ENCODE peak calls at places on chromosomes 1 and 21, in eight cellular contexts. U is mammary epithelial cell, G is IMR-90, O is upper lobe of right lung, T is HFF-Myc, V is gastrocnemius medialis, D is cardiac fibroblast, X is neural progenitor cell. E is an unnamed sample.

GRCh38 chr1:54328117-54328636 is 78.0 kb downstream of the SSBP3 start:
- DNase-seq in U (no peak), G (peak), O (no peak), T (no peak), V (no peak), D (no peak), X (no peak), E (no peak)

GRCh38 chr1:209335090-209335692 is 248.3 kb upstream of the CAMK1G start:
- DNase-seq in U (no peak), G (peak), O (no peak), T (no peak), V (no peak), D (peak), X (peak), E (no peak)

GRCh38 chr1:40951943-40952743 is 27.4 kb upstream of the CTPS1 start:
- DNase-seq in U (peak), G (peak), O (peak), T (no peak), V (peak), D (peak), X (peak), E (no peak)

GRCh38 chr1:117093870-117094621 is 27.5 kb downstream of the TRIM45 start:
- DNase-seq in U (peak), G (peak), O (no peak), T (peak), V (no peak), D (peak), X (peak), E (no peak)

GRCh38 chr1:241615043-241615974 is 24.9 kb downstream of the CHML start:
- DNase-seq in U (no peak), G (no peak), O (no peak), T (no peak), V (no peak), D (no peak), X (no peak), E (no peak)

GRCh38 chr1:241605146-241605805 is 34.9 kb downstream of the CHML start:
- DNase-seq in U (peak), G (no peak), O (no peak), T (no peak), V (no peak), D (no peak), X (peak), E (no peak)

GRCh38 chr1:208506812-208507211 is 262.6 kb upstream of the PLXNA2 start:
- DNase-seq in U (no peak), G (no peak), O (no peak), T (no peak), V (no peak), D (no peak), X (no peak), E (no peak)

GRCh38 chr1:165383067-165383466 is 26.6 kb upstream of the LMX1A start:
- DNase-seq in U (peak), G (peak), O (no peak), T (no peak), V (peak), D (peak), X (no peak), E (no peak)

GRCh38 chr21:15057290-15057689 is 7.5 kb downstream of the NRIP1 start:
- DNase-seq in U (no peak), G (no peak), O (no peak), T (no peak), V (no peak), D (no peak), X (peak), E (no peak)

GRCh38 chr1:208006258-208006920 is 95.5 kb upstream of the CD34 start:
- DNase-seq in U (no peak), G (no peak), O (no peak), T (no peak), V (no peak), D (peak), X (no peak), E (no peak)

GRCh38 chr1:99529002-99529401 is 116.9 kb upstream of the PALMD start:
- DNase-seq in U (no peak), G (no peak), O (no peak), T (no peak), V (no peak), D (no peak), X (no peak), E (no peak)

GRCh38 chr1:162185299-162185698 is 115.8 kb downstream of the NOS1AP start:
- DNase-seq in U (no peak), G (no peak), O (no peak), T (no peak), V (no peak), D (peak), X (no peak), E (no peak)

GRCh38 chr1:96240438-96240837 is 481.1 kb upstream of the PTBP2 start:
- DNase-seq in U (no peak), G (no peak), O (no peak), T (no peak), V (no peak), D (no peak), X (no peak), E (no peak)

GRCh38 chr1:202122639-202123335 is at the start of gene GPR37L1:
- DNase-seq in U (no peak), G (peak), O (peak), T (no peak), V (no peak), D (peak), X (peak), E (no peak)

GRCh38 chr21:44734841-44735240 is 23.5 kb upstream of the TSPEAR start:
- DNase-seq in U (no peak), G (no peak), O (no peak), T (no peak), V (no peak), D (no peak), X (no peak), E (no peak)

GRCh38 chr1:21833392-21833976 is 21.4 kb downstream of the LDLRAD2 start:
- DNase-seq in U (no peak), G (no peak), O (no peak), T (no peak), V (no peak), D (no peak), X (no peak), E (no peak)

GRCh38 chr1:177065430-177065829 is 99.1 kb downstream of the ASTN1 start:
- DNase-seq in U (no peak), G (no peak), O (no peak), T (no peak), V (no peak), D (no peak), X (peak), E (no peak)

GRCh38 chr1:13513063-13513884 is 529 bp downstream of the LRRC38 start:
- DNase-seq in U (no peak), G (no peak), O (no peak), T (no peak), V (no peak), D (no peak), X (peak), E (no peak)

GRCh38 chr1:172148213-172148612 is 272.3 kb upstream of the C1orf105 start:
- DNase-seq in U (no peak), G (peak), O (no peak), T (no peak), V (no peak), D (no peak), X (no peak), E (no peak)

GRCh38 chr1:107620753-107621152 is 344.2 kb downstream of the VAV3 start:
- DNase-seq in U (no peak), G (no peak), O (no peak), T (no peak), V (no peak), D (no peak), X (no peak), E (no peak)

GRCh38 chr1:61043010-61043820 is 39.1 kb upstream of the NFIA start:
- DNase-seq in U (peak), G (peak), O (peak), T (no peak), V (peak), D (peak), X (peak), E (no peak)

GRCh38 chr1:95503371-95504145 is 269.5 kb downstream of the RWDD3 start:
- DNase-seq in U (peak), G (no peak), O (no peak), T (no peak), V (no peak), D (no peak), X (no peak), E (no peak)

GRCh38 chr1:119603695-119604094 is 44.4 kb downstream of the ZNF697 start:
- DNase-seq in U (peak), G (no peak), O (no peak), T (no peak), V (no peak), D (no peak), X (no peak), E (no peak)

GRCh38 chr21:32771134-32771523 is 426 bp downstream of the PAXBP1 start:
- DNase-seq in U (peak), G (peak), O (peak), T (no peak), V (peak), D (peak), X (peak), E (no peak)

GRCh38 chr1:201648066-201648910 is 109.4 kb downstream of the NAV1 start:
- DNase-seq in U (peak), G (peak), O (peak), T (no peak), V (no peak), D (peak), X (peak), E (no peak)

GRCh38 chr1:62466982-62467532 is 30.2 kb downstream of the USP1 start:
- DNase-seq in U (no peak), G (peak), O (no peak), T (no peak), V (no peak), D (peak), X (no peak), E (no peak)

GRCh38 chr21:42047821-42048613 is 23.1 kb upstream of the UMODL1 start:
- DNase-seq in U (peak), G (peak), O (no peak), T (peak), V (no peak), D (peak), X (no peak), E (no peak)
- TF ChIP-seq CTCF in U (no peak), G (peak), O (no peak), T (no peak), V (no peak), D (peak), X (no peak), E (peak)

GRCh38 chr21:26925122-26925521 is 41.8 kb downstream of the ADAMTS5 start:
- DNase-seq in U (no peak), G (no peak), O (no peak), T (no peak), V (no peak), D (no peak), X (no peak), E (no peak)
- TF ChIP-seq CTCF in U (no peak), G (no peak), O (no peak), T (no peak), V (no peak), D (no peak), X (no peak), E (no peak)

DNA sequence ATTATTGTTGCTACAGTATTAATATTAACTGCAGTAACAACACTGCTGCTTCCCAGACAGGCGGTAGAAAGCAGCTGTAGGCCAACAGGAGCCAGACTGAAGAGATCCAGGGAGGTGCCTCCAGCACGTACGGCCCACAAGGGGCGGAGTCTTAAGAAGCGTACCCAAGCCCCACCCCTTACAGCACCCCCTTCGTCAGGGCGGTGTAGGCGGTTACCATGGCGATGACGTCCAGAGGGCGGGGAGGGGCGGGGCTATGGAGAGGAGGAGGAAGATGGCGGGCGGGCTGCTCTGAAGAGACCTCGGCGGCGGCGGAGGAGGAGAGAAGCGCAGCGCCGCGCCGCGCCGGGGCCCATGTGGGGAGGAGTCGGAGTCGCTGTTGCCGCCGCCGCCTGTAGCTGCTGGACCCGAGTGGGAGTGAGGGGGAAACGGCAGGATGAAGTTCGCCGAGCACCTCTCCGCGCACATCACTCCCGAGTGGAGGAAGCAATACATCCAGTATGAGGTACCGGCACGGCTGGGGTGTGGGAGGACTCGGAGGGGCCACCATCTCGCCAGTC is at the start of gene XPR1:
- DNase-seq in U (peak), G (peak), O (peak), T (peak), V (peak), D (peak), X (peak), E (peak)
- TF ChIP-seq CTCF in U (peak), G (peak), O (peak), T (no peak), V (peak), D (peak), X (no peak), E (peak)

DNA sequence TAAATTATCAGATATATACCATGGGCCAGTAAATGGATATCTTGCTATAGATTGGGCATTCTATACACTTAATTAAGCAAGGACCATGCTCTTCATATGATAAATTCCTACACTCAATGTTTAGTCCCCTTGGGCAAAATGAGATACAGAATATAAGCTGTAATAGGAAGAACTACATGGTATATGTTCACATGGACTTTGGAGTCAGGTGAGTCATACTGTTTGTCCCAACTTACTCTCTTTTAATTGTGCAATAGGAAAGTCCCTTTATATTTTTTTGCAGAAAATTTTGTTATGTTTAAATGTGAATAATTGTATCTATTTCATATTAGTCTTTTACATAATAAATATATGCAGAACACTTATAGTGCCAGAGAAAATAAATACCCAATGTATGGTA is 820.2 kb upstream of the ADAMTS5 start:
- DNase-seq in U (peak), G (peak), O (no peak), T (no peak), V (no peak), D (no peak), X (no peak), E (no peak)
- TF ChIP-seq CTCF in U (no peak), G (no peak), O (no peak), T (no peak), V (no peak), D (no peak), X (no peak), E (no peak)

GRCh38 chr1:239979469-239979868 is 112.2 kb upstream of the FMN2 start:
- DNase-seq in U (no peak), G (no peak), O (no peak), T (no peak), V (no peak), D (no peak), X (no peak), E (no peak)

GRCh38 chr1:239977414-239977813 is 114.3 kb upstream of the FMN2 start:
- DNase-seq in U (no peak), G (no peak), O (no peak), T (no peak), V (no peak), D (no peak), X (no peak), E (no peak)

DNA sequence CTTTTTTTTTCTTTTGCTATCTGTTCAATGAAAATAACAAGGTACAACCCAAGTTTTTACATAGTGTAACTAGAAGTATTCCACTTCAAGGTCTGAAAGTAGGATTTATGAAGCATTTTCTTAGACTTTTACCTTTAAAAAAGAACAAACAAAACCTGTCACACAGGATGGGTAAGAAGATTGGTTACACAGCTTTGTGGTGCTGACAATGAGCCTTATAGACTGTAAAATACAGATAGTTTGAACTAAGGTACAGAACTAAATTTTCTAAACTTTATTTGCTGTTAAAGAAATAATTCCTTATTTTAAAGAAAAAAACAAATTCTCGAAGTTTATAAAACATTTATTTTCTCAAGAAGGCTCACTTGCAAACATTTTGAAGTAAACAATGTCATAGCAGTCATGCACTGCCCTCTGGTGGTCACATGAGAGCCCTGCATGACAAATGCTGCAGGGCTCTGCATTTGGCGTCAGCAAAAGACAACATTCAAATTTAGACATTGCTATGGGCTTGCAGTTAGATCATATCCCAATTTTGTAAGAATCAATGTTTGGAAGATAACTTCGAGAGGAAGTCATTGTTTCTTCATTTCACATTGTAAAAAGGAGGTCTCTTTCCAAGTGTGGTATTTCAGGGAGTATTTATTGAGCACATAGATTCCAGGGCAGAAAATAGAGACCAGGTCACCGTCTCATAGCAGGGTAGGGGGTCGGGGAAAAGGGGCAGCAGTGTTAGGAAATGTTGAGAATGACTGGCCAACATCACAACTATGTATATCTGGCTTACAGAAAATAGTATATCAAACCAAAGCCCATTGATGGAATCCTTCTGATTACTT is 115.3 kb upstream of the FMN2 start:
- DNase-seq in U (peak), G (peak), O (no peak), T (peak), V (no peak), D (peak), X (peak), E (no peak)
- TF ChIP-seq CTCF in U (peak), G (peak), O (peak), T (peak), V (peak), D (peak), X (peak), E (peak)

GRCh38 chr21:37658994-37659458 is 257.2 kb downstream of the KCNJ6 start:
- DNase-seq in U (peak), G (peak), O (no peak), T (peak), V (peak), D (peak), X (no peak), E (no peak)
- TF ChIP-seq CTCF in U (peak), G (peak), O (peak), T (peak), V (no peak), D (peak), X (no peak), E (peak)

GRCh38 chr1:32963746-32964460 is 706 bp downstream of the RNF19B start:
- DNase-seq in U (peak), G (peak), O (peak), T (no peak), V (peak), D (no peak), X (peak), E (no peak)

GRCh38 chr1:32962248-32962896 is 2.2 kb downstream of the RNF19B start:
- DNase-seq in U (no peak), G (peak), O (no peak), T (no peak), V (no peak), D (no peak), X (no peak), E (no peak)

GRCh38 chr1:32965251-32965643 is 638 bp upstream of the RNF19B start:
- DNase-seq in U (no peak), G (no peak), O (no peak), T (no peak), V (no peak), D (no peak), X (no peak), E (no peak)

GRCh38 chr1:32966900-32967299 is 2.3 kb upstream of the RNF19B start:
- DNase-seq in U (no peak), G (no peak), O (no peak), T (no peak), V (no peak), D (no peak), X (no peak), E (no peak)

DNA sequence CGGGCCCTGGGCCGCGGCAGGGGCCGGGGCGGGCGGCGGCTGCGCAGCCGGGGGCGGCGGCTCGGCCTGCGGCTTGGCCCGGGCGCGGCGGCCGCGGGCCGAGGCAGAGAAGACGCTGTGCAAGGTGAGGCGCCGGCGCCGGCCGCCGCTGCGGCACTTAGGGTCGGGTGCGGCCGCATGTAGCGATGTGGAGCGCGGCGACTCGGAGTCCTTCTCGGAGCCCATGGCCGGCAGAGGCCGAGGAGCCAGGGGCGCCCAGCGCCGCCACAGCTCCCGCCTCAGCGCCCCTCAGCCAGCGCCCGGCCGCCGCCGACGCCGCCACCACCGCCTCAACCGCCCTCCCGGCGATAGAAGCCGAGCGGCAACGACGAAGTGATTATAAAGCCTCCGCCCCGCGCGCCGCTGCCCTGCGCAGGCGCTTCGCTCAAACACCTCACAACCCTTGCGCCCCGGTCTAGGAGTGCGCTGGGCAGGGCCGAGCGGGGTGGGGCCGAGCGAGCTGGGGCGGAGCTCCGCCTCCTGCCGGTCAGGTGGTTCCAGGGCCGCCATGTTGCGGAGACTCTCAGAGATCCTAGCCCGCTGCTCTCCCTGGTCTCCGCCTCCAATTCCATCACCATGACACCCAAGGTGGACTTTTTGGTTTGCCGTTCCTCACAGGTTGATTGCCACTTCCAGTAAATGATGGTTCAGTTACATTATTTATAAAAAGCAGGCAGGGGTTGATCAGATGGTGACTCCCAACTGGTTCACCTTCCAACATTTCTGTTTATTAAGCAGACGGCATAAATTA is at the start of gene RNF19B:
- DNase-seq in U (peak), G (peak), O (peak), T (peak), V (peak), D (peak), X (peak), E (peak)
- TF ChIP-seq CTCF in U (no peak), G (no peak), O (no peak), T (no peak), V (peak), D (no peak), X (no peak), E (peak)

DNA sequence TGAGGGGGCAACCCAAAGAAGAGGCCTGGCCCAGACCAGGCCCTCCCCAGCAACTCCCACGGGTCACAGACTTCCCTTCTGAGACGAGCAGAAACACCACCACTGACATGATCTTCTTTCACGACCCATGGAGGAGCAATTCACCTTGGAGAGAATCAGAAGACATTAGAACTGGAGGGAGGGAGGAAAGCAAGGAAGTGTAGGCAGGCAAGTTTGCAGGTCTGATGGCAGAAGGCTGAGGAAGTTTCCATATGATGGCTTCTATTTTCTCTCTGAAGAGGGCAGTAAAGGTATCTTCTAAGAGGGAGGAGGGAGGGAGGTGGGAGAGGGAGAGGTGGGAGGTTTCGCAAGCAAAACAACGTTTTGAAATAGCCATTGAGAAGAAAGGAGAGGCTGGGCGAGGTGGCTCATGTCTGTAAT is 1.4 kb upstream of the UBXN10 start:
- DNase-seq in U (no peak), G (no peak), O (no peak), T (no peak), V (no peak), D (no peak), X (no peak), E (no peak)
- TF ChIP-seq CTCF in U (no peak), G (no peak), O (no peak), T (no peak), V (no peak), D (no peak), X (no peak), E (no peak)

E was measured in chondrocyte.